ENCODE peak calls at places on chromosomes 5 and 9, in four cellular contexts. M is tibial nerve, F is testis, E is stomach. S is an unnamed sample. For H3K4me1 and H3K36me3, the result is how much of the 10 kb centered on the place peaks cover.

GRCh38 chr9:94802795-94803194 is 76.3 kb downstream of the AOPEP start:
- DNase-seq in M (no peak), F (no peak), E (no peak), S (no peak)

GRCh38 chr9:109707355-109707754 is 72.6 kb upstream of the PALM2AKAP2 start:
- DNase-seq in E (no peak), M (no peak), F (no peak), S (no peak)

GRCh38 chr9:33506626-33507370 is 17.3 kb upstream of the ANKRD18B start:
- DNase-seq in M (no peak), E (no peak), F (peak), S (no peak)

GRCh38 chr5:111187079-111187478 is 37.1 kb upstream of the CAMK4 start:
- DNase-seq in M (no peak), E (no peak), F (no peak), S (no peak)

GRCh38 chr5:59246470-59247250 is 646.9 kb downstream of the PDE4D start:
- DNase-seq in M (no peak), F (no peak), E (no peak), S (no peak)

GRCh38 chr5:139486201-139486600 is 3.6 kb upstream of the STING1 start:
- DNase-seq in E (no peak), M (no peak), F (no peak), S (no peak)

GRCh38 chr5:89008291-89008690 is 125.3 kb upstream of the MEF2C start:
- DNase-seq in F (no peak), M (no peak), E (no peak), S (no peak)

GRCh38 chr5:88939300-88939699 is 56.3 kb upstream of the MEF2C start:
- DNase-seq in M (no peak), F (no peak), E (no peak), S (no peak)

GRCh38 chr9:130183133-130183762 is 11.0 kb downstream of the NCS1 start:
- DNase-seq in M (no peak), E (no peak), F (no peak), S (no peak)

GRCh38 chr9:6923081-6923480 is 165.3 kb downstream of the KDM4C start:
- DNase-seq in F (no peak), M (no peak), E (no peak), S (no peak)

GRCh38 chr5:142280066-142281011 is 44.5 kb downstream of the SPRY4 start:
- DNase-seq in F (no peak), M (no peak), E (no peak), S (peak)

GRCh38 chr9:108041551-108041950 is 552.0 kb upstream of the KLF4 start:
- DNase-seq in F (no peak), M (no peak), E (no peak), S (no peak)

GRCh38 chr5:175842947-175843793 is 28.2 kb upstream of the CPLX2 start:
- DNase-seq in E (no peak), M (no peak), F (peak), S (no peak)

GRCh38 chr9:29806941-29807625 is 2233.8 kb upstream of the C9orf72 start:
- DNase-seq in E (no peak), F (no peak), M (no peak), S (no peak)

GRCh38 chr5:89827960-89828359 is 581.6 kb downstream of the CETN3 start:
- DNase-seq in M (no peak), E (no peak), F (no peak), S (no peak)

GRCh38 chr9:7097040-7097715 is 339.4 kb downstream of the KDM4C start:
- DNase-seq in E (no peak), F (no peak), M (no peak), S (no peak)

GRCh38 chr5:111574316-111574715 is 62.0 kb upstream of the STARD4 start:
- DNase-seq in M (no peak), E (no peak), F (no peak), S (no peak)

GRCh38 chr5:138230261-138230660 is 17.1 kb upstream of the CDC23 start:
- DNase-seq in E (peak), M (no peak), F (no peak), S (peak)

GRCh38 chr5:44665101-44665701 is 143.5 kb upstream of the MRPS30 start:
- DNase-seq in M (no peak), E (no peak), F (no peak), S (no peak)

GRCh38 chr9:116153765-116154333 is at the start of gene PAPPA:
- DNase-seq in F (peak), M (no peak), E (no peak), S (no peak)

GRCh38 chr9:116152390-116152789 is 1.2 kb upstream of the PAPPA start:
- DNase-seq in M (no peak), F (no peak), E (no peak), S (no peak)

GRCh38 chr9:116151966-116152381 is 1.6 kb upstream of the PAPPA start:
- DNase-seq in M (no peak), F (no peak), E (no peak), S (no peak)

GRCh38 chr9:116154334-116154975 is 864 bp downstream of the PAPPA start:
- DNase-seq in F (no peak), E (no peak), M (no peak), S (no peak)

GRCh38 chr9:116152941-116153764 is 438 bp upstream of the PAPPA start:
- DNase-seq in F (no peak), M (no peak), E (no peak), S (no peak)
- H3K4me1 ChIP-seq in F (under half), M (under half), E (under half), S (under half)

GRCh38 chr9:21558079-21558478 is 76.0 kb upstream of the IFNE start:
- DNase-seq in E (no peak), M (no peak), F (no peak), S (no peak)
- H3K36me3 ChIP-seq in E (under half), M (under half), F (under half), S (under half)

GRCh38 chr9:99192786-99193465 is 28.8 kb downstream of the ALG2 start:
- DNase-seq in E (no peak), F (no peak), M (no peak), S (no peak)
- TF ChIP-seq CTCF in E (no peak), F (no peak), M (no peak), S (no peak)

GRCh38 chr9:92771309-92771708 is 6.7 kb upstream of the BICD2 start:
- DNase-seq in M (no peak), F (no peak), E (no peak), S (no peak)
- H3K4me1 ChIP-seq in M (under half), F (under half), E (under half), S (under half)

GRCh38 chr5:151048526-151048925 is 28.1 kb downstream of the GPX3 start:
- DNase-seq in F (no peak), E (no peak), M (no peak), S (no peak)

GRCh38 chr5:151051066-151051930 is 29.5 kb downstream of the TNIP1 start:
- DNase-seq in F (peak), E (peak), M (peak), S (peak)

GRCh38 chr5:151051931-151052608 is 28.8 kb downstream of the TNIP1 start:
- DNase-seq in F (no peak), E (no peak), M (no peak), S (no peak)

GRCh38 chr5:151052834-151053233 is 28.0 kb downstream of the TNIP1 start:
- DNase-seq in E (no peak), F (no peak), M (no peak), S (no peak)

DNA sequence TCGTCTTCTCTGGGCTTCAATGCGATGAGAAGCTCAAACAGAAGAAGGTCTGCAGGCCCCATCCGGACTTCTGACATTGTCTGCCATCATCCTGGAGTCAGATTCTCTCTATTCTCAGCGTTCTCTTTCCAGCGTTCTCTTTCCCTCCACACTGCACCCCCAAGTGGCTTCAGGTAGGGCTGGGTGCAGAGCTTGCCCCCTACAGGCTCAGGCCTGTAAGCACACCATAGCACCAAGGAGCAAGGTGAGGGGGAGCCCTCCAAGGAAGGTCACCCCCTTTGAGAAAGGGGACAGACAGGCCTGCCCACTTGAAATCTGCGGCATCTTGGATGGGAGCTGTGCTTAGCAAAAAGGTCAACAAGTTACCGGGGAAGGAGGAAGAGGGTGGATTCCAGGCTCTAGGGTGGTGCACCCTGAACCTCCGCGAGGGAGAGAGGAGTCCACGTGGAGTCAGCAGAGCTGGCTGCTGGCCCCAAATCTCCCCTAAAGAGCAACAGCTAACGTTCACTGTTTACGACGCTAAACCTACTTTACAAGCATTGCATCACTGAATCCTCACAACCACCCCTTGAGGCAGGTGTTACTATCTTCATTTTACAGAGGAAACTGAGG is 27.5 kb downstream of the GPX3 start:
- DNase-seq in F (no peak), E (no peak), M (no peak), S (no peak)
- H3K36me3 ChIP-seq in F (under half), E (half or more), M (under half), S (half or more)

GRCh38 chr9:133604856-133605255 is 4.3 kb downstream of the FAM163B start:
- DNase-seq in E (no peak), M (no peak), F (no peak), S (no peak)

GRCh38 chr9:133605446-133605845 is 3.7 kb downstream of the FAM163B start:
- DNase-seq in F (no peak), E (no peak), M (no peak), S (no peak)

GRCh38 chr9:133604214-133604613 is 5.0 kb downstream of the FAM163B start:
- DNase-seq in E (no peak), M (no peak), F (no peak), S (no peak)

GRCh38 chr9:133601746-133602145 is 7.4 kb downstream of the FAM163B start:
- DNase-seq in E (no peak), M (no peak), F (no peak), S (no peak)

DNA sequence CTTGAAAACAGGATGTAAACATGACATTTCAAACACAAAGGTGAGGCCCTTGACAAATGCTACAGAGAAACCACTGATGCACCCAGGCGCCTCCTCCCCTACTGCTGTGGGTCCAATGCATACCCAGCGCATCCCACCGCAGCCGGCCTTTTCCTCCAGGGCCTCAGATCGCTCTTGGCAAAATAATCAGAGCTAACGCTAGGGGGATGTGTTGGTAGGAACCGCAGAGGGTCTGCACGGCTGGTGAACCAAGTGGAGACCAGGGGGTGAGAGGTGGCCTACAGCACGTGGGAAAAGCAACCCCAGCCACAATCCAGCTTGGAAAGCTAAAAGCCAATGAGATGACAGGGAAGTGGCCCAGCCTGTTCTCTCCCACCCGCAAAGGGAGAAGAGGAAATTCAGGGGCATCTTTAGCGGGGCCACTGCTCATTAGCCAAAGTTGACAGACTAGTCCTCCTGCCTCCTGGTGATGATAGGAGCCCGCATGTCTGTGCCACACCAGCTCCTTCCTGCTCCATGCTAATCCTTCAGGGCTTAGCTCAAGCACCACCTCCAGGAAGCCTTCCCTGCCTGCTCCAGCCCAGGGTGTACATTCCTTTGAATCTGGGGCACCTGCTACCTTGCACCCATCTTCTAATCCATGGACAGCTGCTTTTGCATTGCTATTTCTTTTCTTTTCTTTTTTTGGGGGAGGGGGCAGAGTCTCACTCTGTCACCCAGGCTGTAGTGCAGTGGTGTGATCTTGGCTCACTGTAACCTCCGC is 5.8 kb downstream of the FAM163B start:
- DNase-seq in F (no peak), E (no peak), M (no peak), S (no peak)
- TF ChIP-seq CTCF in F (no peak), E (no peak), M (no peak), S (no peak)

DNA sequence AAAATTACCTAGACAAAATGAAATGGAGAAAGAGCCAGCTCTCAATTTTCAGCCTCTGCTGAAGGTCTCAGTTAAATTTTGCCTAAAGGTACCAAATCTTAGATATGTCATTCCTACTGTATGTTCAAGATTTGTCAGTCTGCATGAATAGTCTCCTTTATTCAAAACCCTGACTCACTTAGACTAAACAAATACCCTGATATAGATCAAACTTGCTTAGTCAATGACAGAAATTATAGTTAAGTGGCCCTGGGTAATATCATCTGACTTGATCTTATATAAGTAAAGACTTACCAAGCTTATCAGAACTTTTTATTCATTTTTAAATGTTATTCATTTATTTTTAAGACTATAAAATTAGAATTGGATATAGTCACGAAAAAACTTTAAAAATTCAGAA is 12.2 kb downstream of the MEGF9 start:
- DNase-seq in F (no peak), E (no peak), M (no peak), S (no peak)
- H3K4me1 ChIP-seq in F (under half), E (under half), M (under half), S (under half)

S was measured in right atrium auricular region.